ENCODE peak calls at places on chromosomes 1 and 21, in five cellular contexts. J is natural killer cell; F is activated CD8-positive, alpha-beta memory T cell treated with anti-CD3 and anti-CD28 coated beads, Interleukin-2, amount 50 U/mL, for 48 hours; T is DMS153; N is left ventricle myocardium inferior. U is an unnamed sample.
A peak's percentile ranks its signal among the peaks of the same experiment; 100 is the strongest.

GRCh38 chr1:71049951-71050598 is 2.5 kb upstream of the PTGER3 start:
- DNase-seq in J (no peak), F (no peak), T (peak; percentile 47), N (no peak), U (no peak)

GRCh38 chr21:19228241-19228640 is 824.7 kb upstream of the TMPRSS15 start:
- DNase-seq in J (no peak), F (no peak), T (no peak), N (no peak), U (no peak)

GRCh38 chr1:65509912-65510680 is 89.6 kb downstream of the LEPR start:
- DNase-seq in J (no peak), F (no peak), T (no peak), N (no peak), U (no peak)

GRCh38 chr1:32334864-32335618 is 992 bp downstream of the MARCKSL1 start:
- DNase-seq in J (peak; percentile 64), F (peak; percentile 83), T (peak; percentile 54), N (peak; percentile 56), U (peak; percentile 86)

GRCh38 chr1:58592521-58593134 is 15.6 kb upstream of the TACSTD2 start:
- DNase-seq in J (no peak), F (no peak), T (no peak), N (peak; percentile 57), U (peak; percentile 80)

GRCh38 chr1:182781849-182782586 is 7.6 kb upstream of the NPL start:
- DNase-seq in J (peak; percentile 54), F (peak; percentile 79), T (peak; percentile 83), N (peak; percentile 75), U (peak; percentile 85)

GRCh38 chr1:154749078-154749760 is 120.9 kb downstream of the KCNN3 start:
- DNase-seq in J (peak; percentile 9), F (peak; percentile 68), T (peak; percentile 70), N (no peak), U (no peak)

GRCh38 chr1:203667616-203668015 is 41.0 kb downstream of the ATP2B4 start:
- DNase-seq in J (no peak), F (no peak), T (no peak), N (no peak), U (peak; percentile 38)

GRCh38 chr1:201591348-201591747 is 52.4 kb downstream of the NAV1 start:
- DNase-seq in J (no peak), F (no peak), T (no peak), N (no peak), U (no peak)

GRCh38 chr1:3483801-3484444 is 29.5 kb downstream of the ARHGEF16 start:
- DNase-seq in J (no peak), F (peak; percentile 81), T (no peak), N (no peak), U (no peak)

GRCh38 chr1:63622847-63623566 is 29.8 kb downstream of the PGM1 start:
- DNase-seq in J (no peak), F (no peak), T (no peak), N (no peak), U (no peak)

GRCh38 chr21:42117229-42118048 is 46.3 kb downstream of the UMODL1 start:
- DNase-seq in J (peak; percentile 67), F (peak; percentile 91), T (peak; percentile 58), N (peak; percentile 67), U (peak; percentile 63)

GRCh38 chr1:1079408-1080121 is 5.5 kb upstream of the RNF223 start:
- DNase-seq in J (peak; percentile 20), F (peak; percentile 70), T (peak; percentile 58), N (peak; percentile 35), U (peak; percentile 71)

GRCh38 chr1:162551969-162552683 is 9.4 kb upstream of the UAP1 start:
- DNase-seq in J (no peak), F (no peak), T (no peak), N (no peak), U (no peak)

GRCh38 chr21:38679531-38679930 is 126.2 kb upstream of the ETS2 start:
- DNase-seq in J (no peak), F (no peak), T (no peak), N (no peak), U (no peak)

GRCh38 chr1:193404236-193404635 is 217.8 kb upstream of the B3GALT2 start:
- DNase-seq in J (no peak), F (no peak), T (no peak), N (no peak), U (no peak)

GRCh38 chr1:17194981-17195528 is 9.9 kb upstream of the PADI1 start:
- DNase-seq in J (peak; percentile 7), F (peak; percentile 46), T (no peak), N (no peak), U (no peak)

GRCh38 chr1:39540504-39541031 is 36.0 kb downstream of the PABPC4 start:
- DNase-seq in J (no peak), F (no peak), T (no peak), N (peak; percentile 76), U (peak; percentile 80)

GRCh38 chr1:112717263-112717662 is 2.1 kb upstream of the PPM1J start:
- DNase-seq in J (no peak), F (no peak), T (no peak), N (no peak), U (no peak)

GRCh38 chr1:220189750-220190347 is 82.4 kb downstream of the RAB3GAP2 start:
- DNase-seq in J (no peak), F (no peak), T (peak; percentile 4), N (no peak), U (no peak)

GRCh38 chr1:81775510-81775909 is 25.2 kb upstream of the ADGRL2 start:
- DNase-seq in J (no peak), F (no peak), T (no peak), N (no peak), U (no peak)

GRCh38 chr1:22398656-22399420 is 52.8 kb upstream of the ZBTB40 start:
- DNase-seq in J (no peak), F (no peak), T (no peak), N (no peak), U (no peak)

GRCh38 chr1:157580179-157580827 is 17.6 kb downstream of the FCRL4 start:
- DNase-seq in J (no peak), F (no peak), T (peak; percentile 65), N (no peak), U (no peak)

GRCh38 chr1:30661311-30661710 is 62.1 kb downstream of the MATN1 start:
- DNase-seq in J (no peak), F (no peak), T (no peak), N (no peak), U (no peak)

U was measured in right cardiac atrium.